ENCODE peak calls at places on chromosomes 6 and 20, in five cellular contexts. One of them, this sample, is unnamed.

GRCh38 chr6:144886682-144887081 is 601.5 kb downstream of the UTRN start:
- DNase-seq in midbrain: no peak
- DNase-seq in GM23248: no peak
- DNase-seq in kidney glomerular epithelial cell: no peak
- DNase-seq in fibroblast of lung: no peak
- DNase-seq in this sample: no peak

GRCh38 chr6:4139272-4139671 is 3.9 kb upstream of the ECI2 start:
- DNase-seq in midbrain: no peak
- DNase-seq in GM23248: peak; percentile 9
- DNase-seq in kidney glomerular epithelial cell: no peak
- DNase-seq in fibroblast of lung: no peak
- DNase-seq in this sample: no peak

GRCh38 chr20:54688476-54688875 is 213.1 kb downstream of the DOK5 start:
- DNase-seq in midbrain: no peak
- DNase-seq in GM23248: no peak
- DNase-seq in kidney glomerular epithelial cell: no peak
- DNase-seq in fibroblast of lung: no peak
- DNase-seq in this sample: no peak

GRCh38 chr6:148389086-148389485 is 46.4 kb downstream of the SASH1 start:
- DNase-seq in midbrain: no peak
- DNase-seq in GM23248: no peak
- DNase-seq in kidney glomerular epithelial cell: no peak
- DNase-seq in fibroblast of lung: no peak
- DNase-seq in this sample: no peak

GRCh38 chr20:46576774-46577395 is 26.4 kb upstream of the OCSTAMP start:
- DNase-seq in midbrain: no peak
- DNase-seq in GM23248: no peak
- DNase-seq in kidney glomerular epithelial cell: no peak
- DNase-seq in fibroblast of lung: no peak
- DNase-seq in this sample: no peak

GRCh38 chr20:50280851-50281655 is 90.4 kb downstream of the CEBPB start:
- DNase-seq in midbrain: no peak
- DNase-seq in GM23248: no peak
- DNase-seq in kidney glomerular epithelial cell: no peak
- DNase-seq in fibroblast of lung: no peak
- DNase-seq in this sample: no peak

GRCh38 chr20:36728986-36729385 is 16.9 kb downstream of the NDRG3 start:
- DNase-seq in midbrain: no peak
- DNase-seq in GM23248: peak; percentile 31
- DNase-seq in kidney glomerular epithelial cell: peak; percentile 47
- DNase-seq in fibroblast of lung: no peak
- DNase-seq in this sample: no peak

GRCh38 chr6:40042232-40042631 is 108.0 kb upstream of the MOCS1 start:
- DNase-seq in midbrain: no peak
- DNase-seq in GM23248: no peak
- DNase-seq in kidney glomerular epithelial cell: no peak
- DNase-seq in fibroblast of lung: no peak
- DNase-seq in this sample: no peak

GRCh38 chr20:63090682-63091571 is 84.2 kb upstream of the BHLHE23 start:
- DNase-seq in midbrain: no peak
- DNase-seq in GM23248: no peak
- DNase-seq in kidney glomerular epithelial cell: no peak
- DNase-seq in fibroblast of lung: no peak
- DNase-seq in this sample: no peak

GRCh38 chr20:63701329-63702035 is 5.0 kb downstream of the TNFRSF6B start:
- DNase-seq in midbrain: no peak
- DNase-seq in GM23248: no peak
- DNase-seq in kidney glomerular epithelial cell: no peak
- DNase-seq in fibroblast of lung: no peak
- DNase-seq in this sample: no peak

GRCh38 chr6:96236471-96236870 is 220.7 kb downstream of the FUT9 start:
- DNase-seq in midbrain: no peak
- DNase-seq in GM23248: no peak
- DNase-seq in kidney glomerular epithelial cell: no peak
- DNase-seq in fibroblast of lung: no peak
- DNase-seq in this sample: no peak

GRCh38 chr6:41445268-41445667 is 100.9 kb upstream of the FOXP4 start:
- DNase-seq in midbrain: no peak
- DNase-seq in GM23248: no peak
- DNase-seq in kidney glomerular epithelial cell: no peak
- DNase-seq in fibroblast of lung: peak; percentile 13
- DNase-seq in this sample: no peak

GRCh38 chr20:64152906-64153305 is 11.3 kb upstream of the MYT1 start:
- DNase-seq in midbrain: no peak
- DNase-seq in GM23248: no peak
- DNase-seq in kidney glomerular epithelial cell: no peak
- DNase-seq in fibroblast of lung: no peak
- DNase-seq in this sample: no peak

GRCh38 chr20:10225439-10226080 is 6.9 kb downstream of the SNAP25 start:
- DNase-seq in midbrain: no peak
- DNase-seq in GM23248: peak; percentile 6
- DNase-seq in kidney glomerular epithelial cell: no peak
- DNase-seq in fibroblast of lung: peak; percentile 19
- DNase-seq in this sample: no peak

GRCh38 chr6:162076816-162077215 is 650.8 kb downstream of the PRKN start:
- DNase-seq in midbrain: no peak
- DNase-seq in GM23248: no peak
- DNase-seq in kidney glomerular epithelial cell: peak; percentile 36
- DNase-seq in fibroblast of lung: no peak
- DNase-seq in this sample: no peak

GRCh38 chr6:31888281-31889258 is 8.9 kb downstream of the EHMT2 start:
- DNase-seq in midbrain: no peak
- DNase-seq in GM23248: peak; percentile 40
- DNase-seq in kidney glomerular epithelial cell: no peak
- DNase-seq in fibroblast of lung: no peak
- DNase-seq in this sample: no peak

GRCh38 chr20:23095504-23095903 is 9.4 kb upstream of the CD93 start:
- DNase-seq in midbrain: no peak
- DNase-seq in GM23248: no peak
- DNase-seq in kidney glomerular epithelial cell: no peak
- DNase-seq in fibroblast of lung: no peak
- DNase-seq in this sample: no peak

GRCh38 chr6:130814506-130814905 is 12.7 kb upstream of the SMLR1 start:
- DNase-seq in midbrain: no peak
- DNase-seq in GM23248: no peak
- DNase-seq in kidney glomerular epithelial cell: no peak
- DNase-seq in fibroblast of lung: no peak
- DNase-seq in this sample: no peak

GRCh38 chr20:48957521-48957920 is 36.0 kb downstream of the ARFGEF2 start:
- DNase-seq in midbrain: no peak
- DNase-seq in GM23248: peak; percentile 14
- DNase-seq in kidney glomerular epithelial cell: no peak
- DNase-seq in fibroblast of lung: no peak
- DNase-seq in this sample: no peak

GRCh38 chr6:169959129-169960002 is 207.9 kb downstream of the ERMARD start:
- DNase-seq in midbrain: no peak
- DNase-seq in GM23248: no peak
- DNase-seq in kidney glomerular epithelial cell: no peak
- DNase-seq in fibroblast of lung: no peak
- DNase-seq in this sample: no peak

GRCh38 chr6:45577836-45578504 is 200.2 kb upstream of the SUPT3H start:
- DNase-seq in midbrain: no peak
- DNase-seq in GM23248: peak; percentile 39
- DNase-seq in kidney glomerular epithelial cell: no peak
- DNase-seq in fibroblast of lung: peak; percentile 38
- DNase-seq in this sample: peak; percentile 26

GRCh38 chr6:138724015-138724414 is 49.6 kb upstream of the CCDC28A start:
- DNase-seq in midbrain: peak; percentile 23
- DNase-seq in GM23248: no peak
- DNase-seq in kidney glomerular epithelial cell: no peak
- DNase-seq in fibroblast of lung: peak; percentile 13
- DNase-seq in this sample: peak; percentile 22